ENCODE peak calls at places on chromosomes 12 and 14, in ten cellular contexts. One of them, this sample, is unnamed.

GRCh38 chr14:105334383-105335230 is 20.1 kb downstream of the PACS2 start:
- DNase-seq in A549: no peak
- DNase-seq in NCI-H146: no peak
- DNase-seq in cardiac fibroblast: no peak
- DNase-seq in activated CD8-positive, alpha-beta T cell treated with anti-CD3 and anti-CD28 coated beads for 36 hours: no peak
- DNase-seq in body of pancreas: no peak
- DNase-seq in GM13976: no peak
- DNase-seq in GM20000: no peak
- DNase-seq in AG10803: no peak
- DNase-seq in HuH-7.5: no peak
- DNase-seq in this sample: no peak

GRCh38 chr12:89135976-89136634 is 216.2 kb downstream of the DUSP6 start:
- DNase-seq in A549: peak
- DNase-seq in NCI-H146: no peak
- DNase-seq in cardiac fibroblast: peak
- DNase-seq in activated CD8-positive, alpha-beta T cell treated with anti-CD3 and anti-CD28 coated beads for 36 hours: no peak
- DNase-seq in body of pancreas: no peak
- DNase-seq in GM13976: no peak
- DNase-seq in GM20000: no peak
- DNase-seq in AG10803: peak
- DNase-seq in HuH-7.5: no peak
- DNase-seq in this sample: no peak

GRCh38 chr14:61894452-61895077 is 132.3 kb downstream of the SNAPC1 start:
- DNase-seq in A549: peak
- DNase-seq in NCI-H146: peak
- DNase-seq in cardiac fibroblast: peak
- DNase-seq in activated CD8-positive, alpha-beta T cell treated with anti-CD3 and anti-CD28 coated beads for 36 hours: peak
- DNase-seq in body of pancreas: peak
- DNase-seq in GM13976: peak
- DNase-seq in GM20000: peak
- DNase-seq in AG10803: peak
- DNase-seq in HuH-7.5: peak
- DNase-seq in this sample: peak

GRCh38 chr12:2248087-2248900 is 195.5 kb downstream of the CACNA1C start:
- DNase-seq in A549: no peak
- DNase-seq in NCI-H146: no peak
- DNase-seq in cardiac fibroblast: peak
- DNase-seq in activated CD8-positive, alpha-beta T cell treated with anti-CD3 and anti-CD28 coated beads for 36 hours: no peak
- DNase-seq in body of pancreas: no peak
- DNase-seq in GM13976: no peak
- DNase-seq in GM20000: no peak
- DNase-seq in AG10803: peak
- DNase-seq in HuH-7.5: peak
- DNase-seq in this sample: no peak

GRCh38 chr12:127381043-127381668 is 885.8 kb upstream of the TMEM132C start:
- DNase-seq in A549: peak
- DNase-seq in NCI-H146: peak
- DNase-seq in cardiac fibroblast: peak
- DNase-seq in activated CD8-positive, alpha-beta T cell treated with anti-CD3 and anti-CD28 coated beads for 36 hours: peak
- DNase-seq in body of pancreas: peak
- DNase-seq in GM13976: peak
- DNase-seq in GM20000: peak
- DNase-seq in AG10803: peak
- DNase-seq in HuH-7.5: peak
- DNase-seq in this sample: no peak

GRCh38 chr12:29081101-29081500 is 68.0 kb upstream of the FAR2 start:
- DNase-seq in A549: no peak
- DNase-seq in NCI-H146: no peak
- DNase-seq in cardiac fibroblast: peak
- DNase-seq in activated CD8-positive, alpha-beta T cell treated with anti-CD3 and anti-CD28 coated beads for 36 hours: no peak
- DNase-seq in body of pancreas: no peak
- DNase-seq in GM13976: no peak
- DNase-seq in GM20000: no peak
- DNase-seq in AG10803: no peak
- DNase-seq in HuH-7.5: no peak
- DNase-seq in this sample: no peak

GRCh38 chr14:73472182-73473114 is 14.1 kb upstream of the NUMB start:
- DNase-seq in A549: peak
- DNase-seq in NCI-H146: peak
- DNase-seq in cardiac fibroblast: peak
- DNase-seq in activated CD8-positive, alpha-beta T cell treated with anti-CD3 and anti-CD28 coated beads for 36 hours: no peak
- DNase-seq in body of pancreas: no peak
- DNase-seq in GM13976: peak
- DNase-seq in GM20000: peak
- DNase-seq in AG10803: peak
- DNase-seq in HuH-7.5: no peak
- DNase-seq in this sample: no peak

GRCh38 chr12:107179883-107180282 is 86.5 kb upstream of the CRY1 start:
- DNase-seq in A549: peak
- DNase-seq in NCI-H146: no peak
- DNase-seq in cardiac fibroblast: no peak
- DNase-seq in activated CD8-positive, alpha-beta T cell treated with anti-CD3 and anti-CD28 coated beads for 36 hours: no peak
- DNase-seq in body of pancreas: no peak
- DNase-seq in GM13976: no peak
- DNase-seq in GM20000: no peak
- DNase-seq in AG10803: no peak
- DNase-seq in HuH-7.5: no peak
- DNase-seq in this sample: no peak

GRCh38 chr14:84643438-84643837 is 886.5 kb upstream of the FLRT2 start:
- DNase-seq in A549: no peak
- DNase-seq in NCI-H146: peak
- DNase-seq in cardiac fibroblast: no peak
- DNase-seq in activated CD8-positive, alpha-beta T cell treated with anti-CD3 and anti-CD28 coated beads for 36 hours: no peak
- DNase-seq in body of pancreas: no peak
- DNase-seq in GM13976: no peak
- DNase-seq in GM20000: no peak
- DNase-seq in AG10803: no peak
- DNase-seq in HuH-7.5: no peak
- DNase-seq in this sample: no peak

GRCh38 chr12:25653487-25654175 is 100.5 kb upstream of the LMNTD1 start:
- DNase-seq in A549: no peak
- DNase-seq in NCI-H146: no peak
- DNase-seq in cardiac fibroblast: no peak
- DNase-seq in activated CD8-positive, alpha-beta T cell treated with anti-CD3 and anti-CD28 coated beads for 36 hours: no peak
- DNase-seq in body of pancreas: no peak
- DNase-seq in GM13976: no peak
- DNase-seq in GM20000: no peak
- DNase-seq in AG10803: no peak
- DNase-seq in HuH-7.5: no peak
- DNase-seq in this sample: no peak

GRCh38 chr14:94465042-94465441 is 11.0 kb downstream of the SERPINA9 start:
- DNase-seq in A549: no peak
- DNase-seq in NCI-H146: no peak
- DNase-seq in cardiac fibroblast: no peak
- DNase-seq in activated CD8-positive, alpha-beta T cell treated with anti-CD3 and anti-CD28 coated beads for 36 hours: no peak
- DNase-seq in body of pancreas: no peak
- DNase-seq in GM13976: no peak
- DNase-seq in GM20000: no peak
- DNase-seq in AG10803: no peak
- DNase-seq in HuH-7.5: no peak
- DNase-seq in this sample: no peak

GRCh38 chr12:47378907-47379306 is 299.1 kb upstream of the AMIGO2 start:
- DNase-seq in A549: peak
- DNase-seq in NCI-H146: no peak
- DNase-seq in cardiac fibroblast: peak
- DNase-seq in activated CD8-positive, alpha-beta T cell treated with anti-CD3 and anti-CD28 coated beads for 36 hours: no peak
- DNase-seq in body of pancreas: no peak
- DNase-seq in GM13976: no peak
- DNase-seq in GM20000: no peak
- DNase-seq in AG10803: peak
- DNase-seq in HuH-7.5: no peak
- DNase-seq in this sample: no peak

GRCh38 chr12:123522164-123522563 is 11.4 kb downstream of the RILPL1 start:
- DNase-seq in A549: no peak
- DNase-seq in NCI-H146: no peak
- DNase-seq in cardiac fibroblast: no peak
- DNase-seq in activated CD8-positive, alpha-beta T cell treated with anti-CD3 and anti-CD28 coated beads for 36 hours: no peak
- DNase-seq in body of pancreas: no peak
- DNase-seq in GM13976: no peak
- DNase-seq in GM20000: no peak
- DNase-seq in AG10803: no peak
- DNase-seq in HuH-7.5: no peak
- DNase-seq in this sample: no peak

GRCh38 chr12:22670762-22671161 is 45.8 kb downstream of the ETNK1 start:
- DNase-seq in A549: no peak
- DNase-seq in NCI-H146: no peak
- DNase-seq in cardiac fibroblast: peak
- DNase-seq in activated CD8-positive, alpha-beta T cell treated with anti-CD3 and anti-CD28 coated beads for 36 hours: no peak
- DNase-seq in body of pancreas: no peak
- DNase-seq in GM13976: no peak
- DNase-seq in GM20000: no peak
- DNase-seq in AG10803: peak
- DNase-seq in HuH-7.5: no peak
- DNase-seq in this sample: no peak